ENCODE peak calls at places on chromosomes 4 and X, in seven cellular contexts. One of them, this sample, is unnamed.

GRCh38 chr4:152161676-152162330 is 374.1 kb downstream of the FBXW7 start:
- DNase-seq in activated T-cell treated with anti-CD3 and anti-CD28 coated beads for 1 hour: no peak
- DNase-seq in hypothalamus: no peak
- DNase-seq in astrocyte of the spinal cord: no peak
- DNase-seq in heart left ventricle: no peak
- DNase-seq in T follicular helper cell: no peak
- DNase-seq in activated T-helper 1 cell treated with anti-CD3 and anti-CD28 coated beads, Interleukin-2, amount 50 U/mL, for 16 hours: no peak
- DNase-seq in this sample: no peak

GRCh38 chrX:120840826-120841225 is 34.8 kb downstream of the CT47B1 start:
- DNase-seq in activated T-cell treated with anti-CD3 and anti-CD28 coated beads for 1 hour: no peak
- DNase-seq in heart left ventricle: no peak
- DNase-seq in T follicular helper cell: no peak
- DNase-seq in hypothalamus: no peak
- DNase-seq in astrocyte of the spinal cord: peak; percentile 71
- DNase-seq in activated T-helper 1 cell treated with anti-CD3 and anti-CD28 coated beads, Interleukin-2, amount 50 U/mL, for 16 hours: no peak
- DNase-seq in this sample: no peak

GRCh38 chrX:139759637-139760036 is 51.7 kb upstream of the MCF2 start:
- DNase-seq in astrocyte of the spinal cord: peak; percentile 28
- DNase-seq in heart left ventricle: no peak
- DNase-seq in activated T-helper 1 cell treated with anti-CD3 and anti-CD28 coated beads, Interleukin-2, amount 50 U/mL, for 16 hours: no peak
- DNase-seq in activated T-cell treated with anti-CD3 and anti-CD28 coated beads for 1 hour: no peak
- DNase-seq in T follicular helper cell: no peak
- DNase-seq in hypothalamus: no peak
- DNase-seq in this sample: no peak

GRCh38 chr4:20839957-20840356 is 139.7 kb downstream of the PACRGL start:
- DNase-seq in activated T-helper 1 cell treated with anti-CD3 and anti-CD28 coated beads, Interleukin-2, amount 50 U/mL, for 16 hours: no peak
- DNase-seq in hypothalamus: no peak
- DNase-seq in astrocyte of the spinal cord: peak; percentile 76
- DNase-seq in T follicular helper cell: no peak
- DNase-seq in activated T-cell treated with anti-CD3 and anti-CD28 coated beads for 1 hour: no peak
- DNase-seq in heart left ventricle: no peak
- DNase-seq in this sample: no peak

GRCh38 chr4:8297691-8298485 is 28.3 kb downstream of the HTRA3 start:
- DNase-seq in astrocyte of the spinal cord: no peak
- DNase-seq in T follicular helper cell: no peak
- DNase-seq in heart left ventricle: peak; percentile 25
- DNase-seq in hypothalamus: no peak
- DNase-seq in activated T-helper 1 cell treated with anti-CD3 and anti-CD28 coated beads, Interleukin-2, amount 50 U/mL, for 16 hours: no peak
- DNase-seq in activated T-cell treated with anti-CD3 and anti-CD28 coated beads for 1 hour: no peak
- DNase-seq in this sample: no peak

GRCh38 chrX:127085939-127086338 is 266.4 kb downstream of the PRR32 start:
- DNase-seq in activated T-helper 1 cell treated with anti-CD3 and anti-CD28 coated beads, Interleukin-2, amount 50 U/mL, for 16 hours: no peak
- DNase-seq in T follicular helper cell: no peak
- DNase-seq in hypothalamus: no peak
- DNase-seq in heart left ventricle: no peak
- DNase-seq in activated T-cell treated with anti-CD3 and anti-CD28 coated beads for 1 hour: no peak
- DNase-seq in astrocyte of the spinal cord: no peak
- DNase-seq in this sample: no peak

GRCh38 chr4:120078216-120078615 is 11.6 kb upstream of the MAD2L1 start:
- DNase-seq in T follicular helper cell: no peak
- DNase-seq in hypothalamus: no peak
- DNase-seq in activated T-helper 1 cell treated with anti-CD3 and anti-CD28 coated beads, Interleukin-2, amount 50 U/mL, for 16 hours: no peak
- DNase-seq in heart left ventricle: no peak
- DNase-seq in astrocyte of the spinal cord: no peak
- DNase-seq in activated T-cell treated with anti-CD3 and anti-CD28 coated beads for 1 hour: no peak
- DNase-seq in this sample: no peak

GRCh38 chr4:83112239-83112638 is 2.3 kb downstream of the PLAC8 start:
- DNase-seq in activated T-cell treated with anti-CD3 and anti-CD28 coated beads for 1 hour: no peak
- DNase-seq in heart left ventricle: no peak
- DNase-seq in activated T-helper 1 cell treated with anti-CD3 and anti-CD28 coated beads, Interleukin-2, amount 50 U/mL, for 16 hours: no peak
- DNase-seq in hypothalamus: no peak
- DNase-seq in T follicular helper cell: no peak
- DNase-seq in astrocyte of the spinal cord: no peak
- DNase-seq in this sample: no peak

GRCh38 chr4:824461-825062 is 1.4 kb downstream of the CPLX1 start:
- DNase-seq in astrocyte of the spinal cord: no peak
- DNase-seq in activated T-helper 1 cell treated with anti-CD3 and anti-CD28 coated beads, Interleukin-2, amount 50 U/mL, for 16 hours: no peak
- DNase-seq in activated T-cell treated with anti-CD3 and anti-CD28 coated beads for 1 hour: no peak
- DNase-seq in T follicular helper cell: no peak
- DNase-seq in heart left ventricle: no peak
- DNase-seq in hypothalamus: no peak
- DNase-seq in this sample: no peak

GRCh38 chr4:98110214-98110613 is 33.1 kb downstream of the STPG2 start:
- DNase-seq in heart left ventricle: no peak
- DNase-seq in activated T-cell treated with anti-CD3 and anti-CD28 coated beads for 1 hour: no peak
- DNase-seq in hypothalamus: no peak
- DNase-seq in activated T-helper 1 cell treated with anti-CD3 and anti-CD28 coated beads, Interleukin-2, amount 50 U/mL, for 16 hours: no peak
- DNase-seq in astrocyte of the spinal cord: no peak
- DNase-seq in T follicular helper cell: no peak
- DNase-seq in this sample: no peak

GRCh38 chr4:129545599-129546278 is 449.8 kb downstream of the C4orf33 start:
- DNase-seq in hypothalamus: no peak
- DNase-seq in activated T-helper 1 cell treated with anti-CD3 and anti-CD28 coated beads, Interleukin-2, amount 50 U/mL, for 16 hours: no peak
- DNase-seq in astrocyte of the spinal cord: peak; percentile 68
- DNase-seq in heart left ventricle: peak; percentile 91
- DNase-seq in T follicular helper cell: no peak
- DNase-seq in activated T-cell treated with anti-CD3 and anti-CD28 coated beads for 1 hour: no peak
- DNase-seq in this sample: no peak

GRCh38 chr4:67927251-67927650 is 36.0 kb downstream of the TMPRSS11A start:
- DNase-seq in activated T-helper 1 cell treated with anti-CD3 and anti-CD28 coated beads, Interleukin-2, amount 50 U/mL, for 16 hours: no peak
- DNase-seq in heart left ventricle: no peak
- DNase-seq in astrocyte of the spinal cord: no peak
- DNase-seq in activated T-cell treated with anti-CD3 and anti-CD28 coated beads for 1 hour: no peak
- DNase-seq in hypothalamus: no peak
- DNase-seq in T follicular helper cell: no peak
- DNase-seq in this sample: no peak

GRCh38 chrX:115362334-115363095 is 73.0 kb downstream of the LUZP4 start:
- DNase-seq in T follicular helper cell: no peak
- DNase-seq in activated T-helper 1 cell treated with anti-CD3 and anti-CD28 coated beads, Interleukin-2, amount 50 U/mL, for 16 hours: no peak
- DNase-seq in heart left ventricle: no peak
- DNase-seq in astrocyte of the spinal cord: peak; percentile 82
- DNase-seq in hypothalamus: no peak
- DNase-seq in activated T-cell treated with anti-CD3 and anti-CD28 coated beads for 1 hour: no peak
- DNase-seq in this sample: no peak

GRCh38 chrX:58025979-58026378 is 115.7 kb upstream of the ZXDA start:
- DNase-seq in activated T-helper 1 cell treated with anti-CD3 and anti-CD28 coated beads, Interleukin-2, amount 50 U/mL, for 16 hours: no peak
- DNase-seq in heart left ventricle: no peak
- DNase-seq in T follicular helper cell: peak; percentile 9
- DNase-seq in hypothalamus: no peak
- DNase-seq in astrocyte of the spinal cord: no peak
- DNase-seq in activated T-cell treated with anti-CD3 and anti-CD28 coated beads for 1 hour: peak; percentile 0
- DNase-seq in this sample: no peak

GRCh38 chrX:25805744-25806143 is 332.4 kb upstream of the MAGEB18 start:
- DNase-seq in T follicular helper cell: no peak
- DNase-seq in hypothalamus: no peak
- DNase-seq in heart left ventricle: no peak
- DNase-seq in astrocyte of the spinal cord: no peak
- DNase-seq in activated T-cell treated with anti-CD3 and anti-CD28 coated beads for 1 hour: no peak
- DNase-seq in activated T-helper 1 cell treated with anti-CD3 and anti-CD28 coated beads, Interleukin-2, amount 50 U/mL, for 16 hours: no peak
- DNase-seq in this sample: no peak

GRCh38 chr4:151649461-151649860 is 111.3 kb downstream of the GATB start:
- DNase-seq in astrocyte of the spinal cord: no peak
- DNase-seq in hypothalamus: no peak
- DNase-seq in T follicular helper cell: no peak
- DNase-seq in heart left ventricle: no peak
- DNase-seq in activated T-cell treated with anti-CD3 and anti-CD28 coated beads for 1 hour: no peak
- DNase-seq in activated T-helper 1 cell treated with anti-CD3 and anti-CD28 coated beads, Interleukin-2, amount 50 U/mL, for 16 hours: no peak
- DNase-seq in this sample: no peak

GRCh38 chr4:56958111-56958517 is 19.3 kb downstream of the NOA1 start:
- DNase-seq in T follicular helper cell: no peak
- DNase-seq in heart left ventricle: peak; percentile 90
- DNase-seq in activated T-cell treated with anti-CD3 and anti-CD28 coated beads for 1 hour: no peak
- DNase-seq in astrocyte of the spinal cord: peak; percentile 97
- DNase-seq in hypothalamus: no peak
- DNase-seq in activated T-helper 1 cell treated with anti-CD3 and anti-CD28 coated beads, Interleukin-2, amount 50 U/mL, for 16 hours: no peak
- DNase-seq in this sample: peak; percentile 11

GRCh38 chr4:8414377-8414776 is 26.1 kb downstream of the ACOX3 start:
- DNase-seq in activated T-helper 1 cell treated with anti-CD3 and anti-CD28 coated beads, Interleukin-2, amount 50 U/mL, for 16 hours: peak; percentile 19
- DNase-seq in astrocyte of the spinal cord: no peak
- DNase-seq in heart left ventricle: no peak
- DNase-seq in hypothalamus: no peak
- DNase-seq in activated T-cell treated with anti-CD3 and anti-CD28 coated beads for 1 hour: no peak
- DNase-seq in T follicular helper cell: no peak
- DNase-seq in this sample: no peak

GRCh38 chr4:5573965-5574364 is 134.4 kb downstream of the EVC2 start:
- DNase-seq in activated T-cell treated with anti-CD3 and anti-CD28 coated beads for 1 hour: no peak
- DNase-seq in heart left ventricle: no peak
- DNase-seq in activated T-helper 1 cell treated with anti-CD3 and anti-CD28 coated beads, Interleukin-2, amount 50 U/mL, for 16 hours: no peak
- DNase-seq in hypothalamus: no peak
- DNase-seq in astrocyte of the spinal cord: no peak
- DNase-seq in T follicular helper cell: no peak
- DNase-seq in this sample: no peak

GRCh38 chrX:117996918-117997480 is 119.6 kb downstream of the KLHL13 start:
- DNase-seq in activated T-cell treated with anti-CD3 and anti-CD28 coated beads for 1 hour: no peak
- DNase-seq in heart left ventricle: no peak
- DNase-seq in activated T-helper 1 cell treated with anti-CD3 and anti-CD28 coated beads, Interleukin-2, amount 50 U/mL, for 16 hours: no peak
- DNase-seq in hypothalamus: no peak
- DNase-seq in T follicular helper cell: no peak
- DNase-seq in astrocyte of the spinal cord: no peak
- DNase-seq in this sample: no peak

GRCh38 chrX:150575415-150575814 is 7.0 kb downstream of the MTM1 start:
- DNase-seq in astrocyte of the spinal cord: no peak
- DNase-seq in hypothalamus: no peak
- DNase-seq in T follicular helper cell: peak; percentile 39
- DNase-seq in activated T-helper 1 cell treated with anti-CD3 and anti-CD28 coated beads, Interleukin-2, amount 50 U/mL, for 16 hours: peak; percentile 46
- DNase-seq in activated T-cell treated with anti-CD3 and anti-CD28 coated beads for 1 hour: peak; percentile 23
- DNase-seq in heart left ventricle: no peak
- DNase-seq in this sample: no peak

GRCh38 chrX:18360867-18361266 is 6.4 kb upstream of the SCML2 start:
- DNase-seq in T follicular helper cell: no peak
- DNase-seq in astrocyte of the spinal cord: no peak
- DNase-seq in heart left ventricle: no peak
- DNase-seq in activated T-cell treated with anti-CD3 and anti-CD28 coated beads for 1 hour: no peak
- DNase-seq in hypothalamus: no peak
- DNase-seq in activated T-helper 1 cell treated with anti-CD3 and anti-CD28 coated beads, Interleukin-2, amount 50 U/mL, for 16 hours: no peak
- DNase-seq in this sample: no peak

GRCh38 chr4:89469930-89470375 is 162.4 kb upstream of the GPRIN3 start:
- DNase-seq in activated T-cell treated with anti-CD3 and anti-CD28 coated beads for 1 hour: no peak
- DNase-seq in astrocyte of the spinal cord: peak; percentile 94
- DNase-seq in hypothalamus: no peak
- DNase-seq in activated T-helper 1 cell treated with anti-CD3 and anti-CD28 coated beads, Interleukin-2, amount 50 U/mL, for 16 hours: no peak
- DNase-seq in heart left ventricle: no peak
- DNase-seq in T follicular helper cell: no peak
- DNase-seq in this sample: no peak

GRCh38 chr4:64271601-64272081 is 137.6 kb downstream of the TECRL start:
- DNase-seq in T follicular helper cell: no peak
- DNase-seq in activated T-helper 1 cell treated with anti-CD3 and anti-CD28 coated beads, Interleukin-2, amount 50 U/mL, for 16 hours: no peak
- DNase-seq in astrocyte of the spinal cord: no peak
- DNase-seq in activated T-cell treated with anti-CD3 and anti-CD28 coated beads for 1 hour: no peak
- DNase-seq in heart left ventricle: peak; percentile 67
- DNase-seq in hypothalamus: no peak
- DNase-seq in this sample: no peak

GRCh38 chr4:8785656-8786142 is 85.9 kb downstream of the HMX1 start:
- DNase-seq in T follicular helper cell: no peak
- DNase-seq in activated T-cell treated with anti-CD3 and anti-CD28 coated beads for 1 hour: no peak
- DNase-seq in heart left ventricle: no peak
- DNase-seq in astrocyte of the spinal cord: no peak
- DNase-seq in hypothalamus: no peak
- DNase-seq in activated T-helper 1 cell treated with anti-CD3 and anti-CD28 coated beads, Interleukin-2, amount 50 U/mL, for 16 hours: no peak
- DNase-seq in this sample: no peak

GRCh38 chr4:84971319-84971932 is 4.9 kb upstream of the WDFY3 start:
- DNase-seq in hypothalamus: no peak
- DNase-seq in heart left ventricle: no peak
- DNase-seq in T follicular helper cell: no peak
- DNase-seq in activated T-cell treated with anti-CD3 and anti-CD28 coated beads for 1 hour: no peak
- DNase-seq in astrocyte of the spinal cord: peak; percentile 69
- DNase-seq in activated T-helper 1 cell treated with anti-CD3 and anti-CD28 coated beads, Interleukin-2, amount 50 U/mL, for 16 hours: no peak
- DNase-seq in this sample: peak; percentile 82

GRCh38 chr4:56307423-56307822 is 79.9 kb downstream of the AASDH start:
- DNase-seq in T follicular helper cell: no peak
- DNase-seq in activated T-helper 1 cell treated with anti-CD3 and anti-CD28 coated beads, Interleukin-2, amount 50 U/mL, for 16 hours: no peak
- DNase-seq in heart left ventricle: no peak
- DNase-seq in activated T-cell treated with anti-CD3 and anti-CD28 coated beads for 1 hour: no peak
- DNase-seq in hypothalamus: no peak
- DNase-seq in astrocyte of the spinal cord: no peak
- DNase-seq in this sample: no peak

GRCh38 chrX:141320801-141321200 is 78.5 kb upstream of the SPANXC start:
- DNase-seq in T follicular helper cell: no peak
- DNase-seq in activated T-cell treated with anti-CD3 and anti-CD28 coated beads for 1 hour: no peak
- DNase-seq in astrocyte of the spinal cord: no peak
- DNase-seq in hypothalamus: no peak
- DNase-seq in heart left ventricle: no peak
- DNase-seq in activated T-helper 1 cell treated with anti-CD3 and anti-CD28 coated beads, Interleukin-2, amount 50 U/mL, for 16 hours: no peak
- DNase-seq in this sample: no peak

GRCh38 chr4:140367738-140368137 is 5.7 kb upstream of the SCOC start:
- DNase-seq in heart left ventricle: no peak
- DNase-seq in astrocyte of the spinal cord: peak; percentile 61
- DNase-seq in hypothalamus: no peak
- DNase-seq in activated T-helper 1 cell treated with anti-CD3 and anti-CD28 coated beads, Interleukin-2, amount 50 U/mL, for 16 hours: no peak
- DNase-seq in activated T-cell treated with anti-CD3 and anti-CD28 coated beads for 1 hour: no peak
- DNase-seq in T follicular helper cell: no peak
- DNase-seq in this sample: no peak

This sample was measured in hippocampal formation.